ENCODE peak calls at places on chromosomes 6 and 20, in six cellular contexts. One of them, this sample, is unnamed.

GRCh38 chr6:13229205-13230085 is 98.9 kb downstream of the TBC1D7 start:
- DNase-seq in fibroblast of lung: no peak
- DNase-seq in posterior vena cava: peak
- DNase-seq in activated naive CD8-positive, alpha-beta T cell treated with anti-CD3 and anti-CD28 coated beads, Interleukin-2, amount 50 U/mL, for 24 hours: peak
- DNase-seq in GM03348: no peak
- DNase-seq in neuronal stem cell: no peak
- DNase-seq in this sample: peak

GRCh38 chr20:52992632-52993031 is 20.5 kb downstream of the TSHZ2 start:
- DNase-seq in fibroblast of lung: peak
- DNase-seq in posterior vena cava: no peak
- DNase-seq in activated naive CD8-positive, alpha-beta T cell treated with anti-CD3 and anti-CD28 coated beads, Interleukin-2, amount 50 U/mL, for 24 hours: no peak
- DNase-seq in GM03348: peak
- DNase-seq in neuronal stem cell: no peak
- DNase-seq in this sample: no peak

GRCh38 chr20:4083103-4083864 is 67.9 kb upstream of the RNF24 start:
- DNase-seq in fibroblast of lung: no peak
- DNase-seq in posterior vena cava: no peak
- DNase-seq in activated naive CD8-positive, alpha-beta T cell treated with anti-CD3 and anti-CD28 coated beads, Interleukin-2, amount 50 U/mL, for 24 hours: no peak
- DNase-seq in GM03348: no peak
- DNase-seq in neuronal stem cell: no peak
- DNase-seq in this sample: peak

GRCh38 chr6:36389353-36389752 is 1.9 kb upstream of the ETV7 start:
- DNase-seq in fibroblast of lung: no peak
- DNase-seq in posterior vena cava: no peak
- DNase-seq in activated naive CD8-positive, alpha-beta T cell treated with anti-CD3 and anti-CD28 coated beads, Interleukin-2, amount 50 U/mL, for 24 hours: no peak
- DNase-seq in GM03348: no peak
- DNase-seq in neuronal stem cell: no peak
- DNase-seq in this sample: no peak

GRCh38 chr20:47610247-47610944 is 108.7 kb downstream of the NCOA3 start:
- DNase-seq in fibroblast of lung: peak
- DNase-seq in posterior vena cava: peak
- DNase-seq in activated naive CD8-positive, alpha-beta T cell treated with anti-CD3 and anti-CD28 coated beads, Interleukin-2, amount 50 U/mL, for 24 hours: peak
- DNase-seq in GM03348: peak
- DNase-seq in neuronal stem cell: no peak
- DNase-seq in this sample: peak

GRCh38 chr6:145206247-145206907 is 528.9 kb downstream of the EPM2A start:
- DNase-seq in fibroblast of lung: peak
- DNase-seq in posterior vena cava: no peak
- DNase-seq in activated naive CD8-positive, alpha-beta T cell treated with anti-CD3 and anti-CD28 coated beads, Interleukin-2, amount 50 U/mL, for 24 hours: no peak
- DNase-seq in GM03348: peak
- DNase-seq in neuronal stem cell: no peak
- DNase-seq in this sample: peak

GRCh38 chr6:137271245-137272183 is 52.3 kb upstream of the IFNGR1 start:
- DNase-seq in fibroblast of lung: peak
- DNase-seq in posterior vena cava: no peak
- DNase-seq in activated naive CD8-positive, alpha-beta T cell treated with anti-CD3 and anti-CD28 coated beads, Interleukin-2, amount 50 U/mL, for 24 hours: no peak
- DNase-seq in GM03348: peak
- DNase-seq in neuronal stem cell: peak
- DNase-seq in this sample: peak

GRCh38 chr20:19758888-19759331 is 852 bp downstream of the RIN2 start:
- DNase-seq in fibroblast of lung: peak
- DNase-seq in posterior vena cava: peak
- DNase-seq in activated naive CD8-positive, alpha-beta T cell treated with anti-CD3 and anti-CD28 coated beads, Interleukin-2, amount 50 U/mL, for 24 hours: no peak
- DNase-seq in GM03348: peak
- DNase-seq in neuronal stem cell: peak
- DNase-seq in this sample: peak

GRCh38 chr6:33875696-33876095 is 71.9 kb upstream of the MLN start:
- DNase-seq in fibroblast of lung: no peak
- DNase-seq in posterior vena cava: no peak
- DNase-seq in activated naive CD8-positive, alpha-beta T cell treated with anti-CD3 and anti-CD28 coated beads, Interleukin-2, amount 50 U/mL, for 24 hours: no peak
- DNase-seq in GM03348: no peak
- DNase-seq in neuronal stem cell: no peak
- DNase-seq in this sample: no peak

GRCh38 chr20:50980071-50980681 is 21.6 kb downstream of the MOCS3 start:
- DNase-seq in fibroblast of lung: peak
- DNase-seq in posterior vena cava: no peak
- DNase-seq in activated naive CD8-positive, alpha-beta T cell treated with anti-CD3 and anti-CD28 coated beads, Interleukin-2, amount 50 U/mL, for 24 hours: peak
- DNase-seq in GM03348: peak
- DNase-seq in neuronal stem cell: no peak
- DNase-seq in this sample: peak

GRCh38 chr20:17525650-17526049 is 5.5 kb downstream of the BFSP1 start:
- DNase-seq in fibroblast of lung: peak
- DNase-seq in posterior vena cava: no peak
- DNase-seq in activated naive CD8-positive, alpha-beta T cell treated with anti-CD3 and anti-CD28 coated beads, Interleukin-2, amount 50 U/mL, for 24 hours: no peak
- DNase-seq in GM03348: no peak
- DNase-seq in neuronal stem cell: no peak
- DNase-seq in this sample: no peak

GRCh38 chr20:20463933-20464374 is 96.0 kb downstream of the INSM1 start:
- DNase-seq in fibroblast of lung: peak
- DNase-seq in posterior vena cava: no peak
- DNase-seq in activated naive CD8-positive, alpha-beta T cell treated with anti-CD3 and anti-CD28 coated beads, Interleukin-2, amount 50 U/mL, for 24 hours: no peak
- DNase-seq in GM03348: no peak
- DNase-seq in neuronal stem cell: peak
- DNase-seq in this sample: no peak

GRCh38 chr6:1590580-1590979 is 19.1 kb upstream of the FOXC1 start:
- DNase-seq in fibroblast of lung: no peak
- DNase-seq in posterior vena cava: peak
- DNase-seq in activated naive CD8-positive, alpha-beta T cell treated with anti-CD3 and anti-CD28 coated beads, Interleukin-2, amount 50 U/mL, for 24 hours: no peak
- DNase-seq in GM03348: no peak
- DNase-seq in neuronal stem cell: no peak
- DNase-seq in this sample: no peak

GRCh38 chr6:170152111-170152926 is 138.6 kb downstream of the DLL1 start:
- DNase-seq in fibroblast of lung: peak
- DNase-seq in posterior vena cava: no peak
- DNase-seq in activated naive CD8-positive, alpha-beta T cell treated with anti-CD3 and anti-CD28 coated beads, Interleukin-2, amount 50 U/mL, for 24 hours: no peak
- DNase-seq in GM03348: no peak
- DNase-seq in neuronal stem cell: peak
- DNase-seq in this sample: peak

GRCh38 chr6:37207903-37208456 is 38.0 kb downstream of the PIM1 start:
- DNase-seq in fibroblast of lung: peak
- DNase-seq in posterior vena cava: peak
- DNase-seq in activated naive CD8-positive, alpha-beta T cell treated with anti-CD3 and anti-CD28 coated beads, Interleukin-2, amount 50 U/mL, for 24 hours: peak
- DNase-seq in GM03348: peak
- DNase-seq in neuronal stem cell: peak
- DNase-seq in this sample: peak

GRCh38 chr6:73929421-73929820 is 233.4 kb downstream of the CD109 start:
- DNase-seq in fibroblast of lung: no peak
- DNase-seq in posterior vena cava: no peak
- DNase-seq in activated naive CD8-positive, alpha-beta T cell treated with anti-CD3 and anti-CD28 coated beads, Interleukin-2, amount 50 U/mL, for 24 hours: no peak
- DNase-seq in GM03348: no peak
- DNase-seq in neuronal stem cell: no peak
- DNase-seq in this sample: no peak

GRCh38 chr6:624979-625378 is 31.9 kb downstream of the HUS1B start:
- DNase-seq in fibroblast of lung: peak
- DNase-seq in posterior vena cava: no peak
- DNase-seq in activated naive CD8-positive, alpha-beta T cell treated with anti-CD3 and anti-CD28 coated beads, Interleukin-2, amount 50 U/mL, for 24 hours: no peak
- DNase-seq in GM03348: no peak
- DNase-seq in neuronal stem cell: no peak
- DNase-seq in this sample: peak

GRCh38 chr20:59456342-59457132 is 147.8 kb upstream of the PHACTR3 start:
- DNase-seq in fibroblast of lung: no peak
- DNase-seq in posterior vena cava: no peak
- DNase-seq in activated naive CD8-positive, alpha-beta T cell treated with anti-CD3 and anti-CD28 coated beads, Interleukin-2, amount 50 U/mL, for 24 hours: no peak
- DNase-seq in GM03348: no peak
- DNase-seq in neuronal stem cell: no peak
- DNase-seq in this sample: no peak

This sample was measured in fibroblast of gingiva.